ENCODE peak calls at places on chromosome 12, in six cellular contexts. R is thoracic aorta, L is stomach, S is A549, V is fibroblast of pulmonary artery, A is AG04449. H is an unnamed sample.

GRCh38 chr12:121145221-121145620 is 12.5 kb downstream of the P2RX7 start:
- DNase-seq in R (no peak), L (no peak), S (no peak), V (peak; percentile 21), A (no peak), H (no peak)

GRCh38 chr12:54016478-54016964 is 7.7 kb downstream of the HOXC8 start:
- DNase-seq in R (no peak), L (no peak), S (peak; percentile 78), V (peak; percentile 20), A (peak; percentile 86), H (peak; percentile 96)

GRCh38 chr12:128387811-128388422 is 120.9 kb downstream of the TMEM132C start:
- DNase-seq in R (no peak), L (peak; percentile 37), S (peak; percentile 30), V (no peak), A (no peak), H (no peak)

GRCh38 chr12:66144796-66145754 is 14.5 kb upstream of the LLPH start:
- DNase-seq in R (no peak), L (peak; percentile 65), S (peak; percentile 37), V (peak; percentile 96), A (no peak), H (peak; percentile 80)

GRCh38 chr12:117189725-117190209 is 503 bp downstream of the FBXO21 start:
- DNase-seq in R (no peak), L (peak; percentile 31), S (peak; percentile 69), V (peak; percentile 27), A (no peak), H (peak; percentile 20)

GRCh38 chr12:72256725-72257124 is 15.4 kb upstream of the TRHDE start:
- DNase-seq in R (no peak), L (no peak), S (no peak), V (no peak), A (no peak), H (no peak)

GRCh38 chr12:111067498-111067897 is 147.1 kb upstream of the MYL2 start:
- DNase-seq in R (no peak), L (peak; percentile 30), S (no peak), V (no peak), A (no peak), H (no peak)

GRCh38 chr12:133058203-133059125 is 21.2 kb downstream of the ZNF84 start:
- DNase-seq in R (no peak), L (no peak), S (no peak), V (peak; percentile 13), A (no peak), H (peak; percentile 6)

GRCh38 chr12:102169922-102170698 is 27.5 kb downstream of the PMCH start:
- DNase-seq in R (no peak), L (no peak), S (no peak), V (peak; percentile 59), A (no peak), H (peak; percentile 45)

GRCh38 chr12:23113781-23114180 is 488.8 kb downstream of the ETNK1 start:
- DNase-seq in R (no peak), L (no peak), S (no peak), V (no peak), A (no peak), H (no peak)

GRCh38 chr12:110677206-110677911 is 11.6 kb downstream of the HVCN1 start:
- DNase-seq in R (no peak), L (no peak), S (no peak), V (no peak), A (no peak), H (no peak)

GRCh38 chr12:77031745-77032144 is 33.6 kb downstream of the E2F7 start:
- DNase-seq in R (no peak), L (no peak), S (no peak), V (peak; percentile 10), A (no peak), H (peak; percentile 29)

GRCh38 chr12:105852958-105853357 is 285.8 kb downstream of the NUAK1 start:
- DNase-seq in R (no peak), L (no peak), S (no peak), V (peak; percentile 21), A (no peak), H (peak; percentile 2)

GRCh38 chr12:6044082-6044481 is 80.4 kb downstream of the VWF start:
- DNase-seq in R (no peak), L (no peak), S (no peak), V (no peak), A (no peak), H (no peak)

GRCh38 chr12:90827567-90827966 is 127.4 kb downstream of the CCER1 start:
- DNase-seq in R (no peak), L (no peak), S (no peak), V (no peak), A (no peak), H (no peak)

GRCh38 chr12:44581642-44582242 is 294.4 kb downstream of the NELL2 start:
- DNase-seq in R (no peak), L (no peak), S (no peak), V (no peak), A (no peak), H (no peak)

GRCh38 chr12:16950041-16950677 is 344.2 kb upstream of the LMO3 start:
- DNase-seq in R (no peak), L (no peak), S (no peak), V (no peak), A (no peak), H (no peak)

GRCh38 chr12:114229150-114229549 is 176.8 kb downstream of the TBX5 start:
- DNase-seq in R (no peak), L (no peak), S (no peak), V (no peak), A (no peak), H (no peak)
- H3K4me3 ChIP-seq in R (no peak overlapping the region), L (no peak overlapping the region), S (no peak overlapping the region), V (no peak overlapping the region), A (no peak overlapping the region), H (no peak overlapping the region)

GRCh38 chr12:50314629-50315312 is 31.5 kb upstream of the LIMA1 start:
- DNase-seq in R (no peak), L (no peak), S (peak; percentile 54), V (peak; percentile 84), A (no peak), H (peak; percentile 78)
- TF ChIP-seq CTCF in R (peak; percentile 55), L (peak; percentile 52), S (peak; percentile 78), V (peak; percentile 72), A (peak; percentile 49), H (peak; percentile 69)

DNA sequence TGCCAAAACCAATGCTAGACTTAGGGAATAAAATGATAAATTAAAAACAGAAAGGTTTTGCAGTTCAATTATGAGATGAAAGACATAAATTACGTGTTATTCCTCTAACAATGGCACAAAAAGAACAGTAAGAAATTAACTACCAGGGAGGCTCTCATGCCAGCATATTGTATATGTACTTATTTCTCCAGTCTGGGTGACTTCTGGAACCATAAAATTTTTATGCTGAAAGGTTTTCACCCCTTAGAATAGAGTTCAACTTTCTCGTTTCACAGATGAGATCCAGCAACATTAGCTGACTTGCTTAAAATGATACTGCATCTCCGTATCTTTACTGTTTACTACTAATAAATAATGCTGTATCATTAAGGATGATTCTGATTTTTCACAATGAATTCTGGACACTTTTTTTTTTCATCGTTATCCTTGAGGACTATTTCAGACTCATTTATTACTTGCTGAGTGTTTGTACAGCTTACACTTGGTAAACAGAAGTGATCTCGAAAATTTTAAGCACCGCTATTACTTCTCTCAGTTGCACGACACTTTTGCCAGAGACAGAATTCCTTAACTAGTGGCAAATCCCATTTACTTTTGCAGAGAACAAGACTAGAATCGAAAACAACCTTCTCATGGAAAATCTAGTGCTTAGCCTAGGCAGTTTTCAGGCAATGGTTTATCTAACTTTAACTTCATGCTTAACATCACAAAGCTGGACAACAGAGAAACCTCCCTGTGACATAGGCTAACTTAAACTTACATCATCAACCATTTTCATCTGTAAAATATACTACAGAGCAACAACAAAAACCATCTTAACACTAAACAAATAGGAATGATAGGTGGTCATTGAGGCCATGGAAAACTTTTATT is 2.7 kb downstream of the RSRC2 start:
- DNase-seq in R (no peak), L (no peak), S (no peak), V (no peak), A (no peak), H (peak; percentile 49)
- H3K4me3 ChIP-seq in R (peak overlapping the region; percentile 70), L (peak overlapping the region; percentile 42), S (peak overlapping the region; percentile 69), V (peak overlapping the region; percentile 38), A (peak overlapping the region; percentile 58), H (peak overlapping the region; percentile 78)

DNA sequence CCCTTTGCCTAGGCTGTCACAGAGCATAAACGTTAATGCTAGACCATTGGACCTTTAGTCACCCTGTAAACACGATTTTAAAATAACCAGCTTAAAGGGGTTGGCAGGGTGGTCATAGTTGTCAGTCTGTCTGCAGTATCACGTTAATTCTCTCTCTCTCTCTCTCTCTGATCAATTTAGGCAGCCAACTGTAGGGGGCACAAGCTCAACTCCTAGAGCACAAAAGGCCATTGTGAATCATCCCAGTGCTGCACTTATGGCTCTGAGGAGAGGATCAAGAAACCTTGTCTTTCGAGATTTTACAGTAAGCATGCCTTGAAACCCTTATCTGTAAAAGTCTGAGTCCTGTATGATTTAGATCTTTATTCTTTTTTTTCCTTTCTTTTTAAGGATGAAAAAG is 97.1 kb downstream of the SCAF11 start:
- DNase-seq in R (no peak), L (no peak), S (no peak), V (peak; percentile 18), A (no peak), H (no peak)
- TF ChIP-seq CTCF in R (no peak), L (no peak), S (peak; percentile 11), V (peak; percentile 26), A (no peak), H (peak; percentile 36)

GRCh38 chr12:64780220-64780530 is 21.0 kb upstream of the GNS start:
- DNase-seq in R (no peak), L (no peak), S (no peak), V (no peak), A (no peak), H (no peak)

GRCh38 chr12:64781374-64782029 is 22.3 kb upstream of the GNS start:
- DNase-seq in R (no peak), L (peak; percentile 34), S (no peak), V (no peak), A (no peak), H (no peak)

GRCh38 chr12:64779349-64779974 is 20.3 kb upstream of the GNS start:
- DNase-seq in R (no peak), L (no peak), S (no peak), V (no peak), A (no peak), H (no peak)

GRCh38 chr12:64782181-64782580 is 23.0 kb upstream of the GNS start:
- DNase-seq in R (no peak), L (no peak), S (no peak), V (no peak), A (no peak), H (no peak)

DNA sequence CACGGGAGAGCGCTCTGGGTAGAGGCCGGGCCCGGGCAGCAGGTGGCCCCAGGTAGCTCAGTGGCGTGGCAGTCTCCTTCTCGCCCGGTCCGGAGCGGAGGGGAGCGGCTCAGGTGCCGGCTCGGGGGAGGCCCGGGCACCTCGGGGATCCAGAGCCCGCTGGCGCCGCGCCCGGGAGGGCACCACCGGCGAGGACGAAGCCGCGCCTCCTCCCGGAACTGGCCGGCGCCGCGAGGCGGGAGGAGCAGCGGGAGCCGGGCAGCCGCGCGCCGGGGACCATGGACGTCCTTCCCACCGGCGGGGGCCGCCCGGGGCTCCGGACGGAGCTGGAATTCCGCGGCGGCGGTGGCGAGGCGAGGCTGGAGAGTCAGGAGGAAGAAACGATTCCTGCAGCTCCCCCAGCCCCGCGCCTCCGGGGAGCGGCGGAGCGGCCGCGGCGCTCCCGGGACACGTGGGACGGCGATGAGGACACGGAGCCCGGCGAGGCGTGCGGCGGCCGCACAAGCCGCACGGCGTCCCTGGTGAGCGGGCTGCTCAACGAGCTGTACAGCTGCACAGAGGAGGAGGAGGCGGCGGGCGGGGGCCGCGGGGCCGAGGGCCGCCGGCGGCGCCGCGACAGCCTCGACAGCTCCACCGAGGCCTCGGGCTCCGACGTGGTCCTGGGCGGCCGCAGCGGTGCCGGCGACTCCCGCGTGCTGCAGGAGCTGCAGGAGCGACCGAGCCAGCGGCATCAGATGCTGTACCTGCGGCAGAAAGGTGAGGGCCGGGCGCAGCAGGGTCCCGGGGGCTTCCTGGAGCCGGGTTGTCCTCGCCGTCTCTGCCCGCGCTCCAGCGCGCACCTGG is 21.5 kb upstream of the GNS start:
- DNase-seq in R (no peak), L (peak; percentile 87), S (peak; percentile 44), V (no peak), A (no peak), H (no peak)
- H3K4me3 ChIP-seq in R (peak overlapping the region; percentile 81), L (peak overlapping the region; percentile 61), S (peak overlapping the region; percentile 60), V (peak overlapping the region; percentile 14), A (peak overlapping the region; percentile 32), H (peak overlapping the region; percentile 44)

H was measured in fibroblast of villous mesenchyme.